ENCODE peak calls at places on chromosomes 5 and 9, in four cellular contexts. Z is stimulated activated CD4-positive, alpha-beta T cell treated with anti-CD3 and anti-CD28 coated beads, Interleukin-15, amount 100 ng/mL, for 48 hours; B is glutamatergic neuron; N is substantia nigra. R is an unnamed sample.
A peak's percentile ranks its signal among the peaks of the same experiment; 100 is the strongest.

GRCh38 chr5:55187370-55187769 is 14.4 kb upstream of the CDC20B start:
- DNase-seq in N (no peak), Z (no peak), B (no peak), R (no peak)

GRCh38 chr5:172508471-172509404 is 54.4 kb upstream of the SH3PXD2B start:
- DNase-seq in N (no peak), Z (no peak), B (no peak), R (no peak)

GRCh38 chr5:94562327-94562971 is 56.0 kb downstream of the KIAA0825 start:
- DNase-seq in N (no peak), B (no peak), Z (no peak), R (no peak)

GRCh38 chr5:158848634-158849033 is 251.1 kb downstream of the EBF1 start:
- DNase-seq in Z (no peak), B (no peak), N (no peak), R (no peak)

GRCh38 chr9:137971477-137972138 is 94.0 kb downstream of the CACNA1B start:
- DNase-seq in Z (no peak), B (no peak), N (no peak), R (no peak)

GRCh38 chr9:97382099-97382718 is 29.7 kb upstream of the TDRD7 start:
- DNase-seq in N (no peak), Z (no peak), B (no peak), R (no peak)

GRCh38 chr5:39352170-39352569 is 12.1 kb downstream of the C9 start:
- DNase-seq in N (no peak), B (no peak), Z (no peak), R (no peak)

GRCh38 chr9:99326112-99326916 is 104.2 kb downstream of the SEC61B start:
- DNase-seq in N (no peak), Z (no peak), B (no peak), R (no peak)

GRCh38 chr9:129336601-129337286 is 158.7 kb upstream of the IER5L start:
- DNase-seq in N (no peak), B (peak; percentile 65), Z (no peak), R (no peak)

GRCh38 chr9:72337286-72337685 is 27.7 kb downstream of the ZFAND5 start:
- DNase-seq in B (no peak), N (no peak), Z (no peak), R (no peak)